ENCODE peak calls at places on chromosome 14, in five cellular contexts. T, M, V, Y and A are unnamed samples.

GRCh38 chr14:73058923-73059311 is 583 bp downstream of the RBM25 start:
- DNase-seq in V (peak), T (peak), M (no peak), Y (no peak), A (no peak)

GRCh38 chr14:21069388-21070082 is 569 bp upstream of the ARHGEF40 start:
- DNase-seq in V (no peak), M (no peak), T (no peak), Y (peak), A (no peak)

GRCh38 chr14:69535230-69535848 is 39.3 kb downstream of the CCDC177 start:
- DNase-seq in V (peak), T (peak), M (no peak), Y (peak), A (peak)

GRCh38 chr14:58738189-58738836 is 100.6 kb downstream of the DACT1 start:
- DNase-seq in V (peak), M (no peak), T (no peak), Y (no peak), A (no peak)

GRCh38 chr14:99605299-99605961 is 1.4 kb upstream of the CCDC85C start:
- DNase-seq in T (peak), V (peak), Y (peak), M (peak), A (peak)

GRCh38 chr14:104512771-104513640 is 66.6 kb upstream of the C14orf180 start:
- DNase-seq in M (no peak), V (no peak), Y (no peak), T (peak), A (no peak)

GRCh38 chr14:33026850-33027420 is 88.3 kb downstream of the NPAS3 start:
- DNase-seq in T (no peak), Y (no peak), M (no peak), V (peak), A (no peak)

GRCh38 chr14:100669468-100669867 is 57.2 kb upstream of the DLK1 start:
- DNase-seq in T (no peak), V (no peak), Y (no peak), M (no peak), A (no peak)

GRCh38 chr14:98198385-98198784 is 1073.6 kb downstream of the BCL11B start:
- DNase-seq in M (no peak), V (no peak), Y (no peak), T (no peak), A (no peak)

GRCh38 chr14:59123526-59123925 is 64.9 kb upstream of the DAAM1 start:
- DNase-seq in M (no peak), Y (no peak), T (no peak), V (peak), A (no peak)

GRCh38 chr14:85529803-85530574 is at the start of gene FLRT2:
- DNase-seq in M (no peak), T (no peak), Y (peak), V (peak), A (no peak)